ENCODE peak calls at places on chromosomes 3 and 15, in six cellular contexts. D is upper lobe of right lung, F is suprapubic skin, I is astrocyte of the spinal cord, L is brain microvascular endothelial cell, M is fibroblast of the aortic adventitia. G is an unnamed sample.

GRCh38 chr15:50066202-50066601 is 52.8 kb downstream of the ATP8B4 start:
- DNase-seq in D (no peak), F (no peak), I (peak), L (peak), M (no peak), G (no peak)

GRCh38 chr3:179027326-179027900 is 44.2 kb downstream of the ZMAT3 start:
- DNase-seq in D (no peak), F (no peak), I (peak), L (peak), M (peak), G (no peak)

GRCh38 chr15:68700395-68701123 is 120.1 kb downstream of the ANP32A start:
- DNase-seq in D (no peak), F (no peak), I (peak), L (peak), M (peak), G (peak)

GRCh38 chr3:142863010-142863787 is 25.7 kb downstream of the PCOLCE2 start:
- DNase-seq in D (no peak), F (no peak), I (peak), L (no peak), M (peak), G (no peak)

GRCh38 chr15:78979456-78980320 is 34.8 kb upstream of the CTSH start:
- DNase-seq in D (no peak), F (no peak), I (peak), L (peak), M (peak), G (peak)

GRCh38 chr15:28184166-28184565 is 85.1 kb upstream of the OCA2 start:
- DNase-seq in D (no peak), F (no peak), I (peak), L (no peak), M (no peak), G (no peak)

GRCh38 chr15:62147149-62148013 is 17.7 kb downstream of the C2CD4B start:
- DNase-seq in D (no peak), F (no peak), I (no peak), L (no peak), M (no peak), G (no peak)

GRCh38 chr3:11661827-11662226 is 18.1 kb upstream of the VGLL4 start:
- DNase-seq in D (no peak), F (no peak), I (peak), L (peak), M (peak), G (no peak)

GRCh38 chr3:28915711-28916481 is 365.0 kb upstream of the RBMS3 start:
- DNase-seq in D (no peak), F (no peak), I (peak), L (peak), M (peak), G (peak)

GRCh38 chr3:180802837-180803236 is 109.6 kb upstream of the FXR1 start:
- DNase-seq in D (no peak), F (no peak), I (peak), L (peak), M (peak), G (no peak)

GRCh38 chr3:157572559-157573270 is 69.5 kb upstream of the VEPH1 start:
- DNase-seq in D (no peak), F (no peak), I (peak), L (peak), M (peak), G (peak)

GRCh38 chr15:56353119-56353518 is 12.1 kb upstream of the TEX9 start:
- DNase-seq in D (no peak), F (no peak), I (no peak), L (no peak), M (peak), G (no peak)

GRCh38 chr15:57554063-57554820 is 37.5 kb upstream of the MYZAP start:
- DNase-seq in D (no peak), F (no peak), I (peak), L (no peak), M (peak), G (peak)

GRCh38 chr15:90264649-90265048 is 823 bp upstream of the NGRN start:
- DNase-seq in D (peak), F (no peak), I (no peak), L (no peak), M (no peak), G (no peak)

GRCh38 chr15:88891540-88892254 is 3.6 kb downstream of the HAPLN3 start:
- DNase-seq in D (no peak), F (no peak), I (no peak), L (no peak), M (no peak), G (no peak)

GRCh38 chr3:184523825-184524615 is 37.6 kb upstream of the EPHB3 start:
- DNase-seq in D (no peak), F (no peak), I (peak), L (peak), M (peak), G (no peak)

DNA sequence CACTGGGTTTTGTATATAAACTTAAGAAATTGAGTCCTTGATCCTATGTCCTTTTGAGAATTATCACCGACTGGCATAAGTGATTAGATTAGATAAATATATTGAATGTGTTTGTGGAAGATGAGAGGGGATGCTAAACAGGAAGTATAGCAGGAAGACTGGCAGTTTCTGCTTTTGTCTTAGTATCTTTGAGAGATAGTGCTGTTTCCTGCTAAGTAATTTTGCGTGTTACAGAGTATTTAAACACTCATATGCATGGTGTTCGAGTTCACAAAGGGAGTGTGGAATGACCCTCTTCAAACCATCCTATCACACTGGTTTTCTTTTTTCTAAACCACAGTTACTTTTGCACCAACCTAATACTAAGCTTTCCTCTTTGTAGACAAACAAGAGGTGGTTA is 106.0 kb downstream of the KLHL25 start:
- DNase-seq in D (no peak), F (no peak), I (no peak), L (no peak), M (no peak), G (no peak)
- H3K4me3 ChIP-seq in D (no peak), F (no peak), I (no peak), L (no peak), M (no peak), G (no peak)

DNA sequence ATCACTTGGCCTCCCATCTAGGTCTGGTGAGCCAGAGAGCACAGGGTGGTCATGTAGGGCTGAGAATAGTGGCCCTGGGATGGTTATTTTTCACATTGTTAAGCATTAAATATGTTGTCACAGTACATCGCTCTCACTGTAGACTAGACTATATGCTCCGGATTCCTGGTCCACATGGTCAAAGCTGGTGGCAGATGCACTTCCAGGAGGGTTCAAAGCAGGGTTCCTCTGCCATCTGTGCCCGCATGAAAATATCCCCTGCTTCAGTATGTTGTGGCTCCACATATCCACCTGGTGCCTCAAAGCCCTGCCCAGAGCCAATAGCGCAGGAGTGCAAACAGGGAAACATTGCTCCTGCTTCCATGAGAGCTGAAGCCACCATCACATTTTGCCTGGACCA is 472.6 kb upstream of the WNT5A start:
- DNase-seq in D (no peak), F (no peak), I (no peak), L (no peak), M (no peak), G (no peak)
- H3K4me3 ChIP-seq in D (no peak), F (no peak), I (no peak), L (no peak), M (no peak), G (no peak)

GRCh38 chr3:187319699-187320302 is 28.3 kb upstream of the MASP1 start:
- DNase-seq in D (peak), F (no peak), I (peak), L (peak), M (peak), G (peak)
- H3K4me3 ChIP-seq in D (no peak), F (peak), I (no peak), L (no peak), M (no peak), G (no peak)

DNA sequence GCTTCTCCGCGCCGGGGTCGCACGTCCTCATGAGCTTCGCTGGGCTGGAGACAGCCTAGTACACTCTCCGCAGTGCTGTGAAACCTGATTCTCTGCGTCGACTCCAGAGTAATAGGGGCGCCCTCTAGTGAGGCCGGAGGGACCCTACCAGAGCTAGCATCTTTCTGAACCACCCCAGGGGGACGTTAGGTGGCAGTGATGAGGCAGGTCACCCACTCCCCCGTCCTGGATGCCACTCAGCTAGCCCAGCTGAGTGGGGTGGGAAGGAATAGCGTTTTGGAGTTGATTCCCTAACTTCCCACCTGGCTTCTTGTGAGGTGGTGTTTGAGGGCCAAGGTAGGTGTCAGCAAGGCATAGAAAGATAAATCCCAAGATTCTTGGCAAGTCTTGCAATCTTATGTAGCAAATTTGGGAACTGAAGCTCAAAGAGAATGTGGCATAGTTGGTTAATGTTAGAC is 4.0 kb downstream of the DUOXA2 start:
- DNase-seq in D (peak), F (peak), I (peak), L (peak), M (peak), G (peak)
- H3K4me3 ChIP-seq in D (peak), F (peak), I (no peak), L (peak), M (no peak), G (no peak)